ENCODE peak calls at places on chromosomes 6 and 20, in five cellular contexts. B, R, G, S and M are unnamed samples.

GRCh38 chr6:161507375-161507774 is 233.5 kb upstream of the AGPAT4 start:
- DNase-seq in S (no peak), G (no peak), B (no peak), R (no peak), M (no peak)

GRCh38 chr20:46485431-46485830 is 27.9 kb downstream of the ZNF334 start:
- DNase-seq in S (no peak), R (no peak), B (no peak), G (no peak), M (no peak)

GRCh38 chr6:12051861-12052368 is 39.8 kb downstream of the HIVEP1 start:
- DNase-seq in S (peak), G (peak), B (peak), R (no peak), M (no peak)

GRCh38 chr6:21479140-21479539 is 114.4 kb upstream of the SOX4 start:
- DNase-seq in S (no peak), R (no peak), G (no peak), B (peak), M (peak)

GRCh38 chr6:96836579-96837137 is 619 bp downstream of the GPR63 start:
- DNase-seq in G (no peak), B (peak), R (no peak), S (no peak), M (no peak)

GRCh38 chr6:47097092-47097945 is 55.2 kb upstream of the ADGRF1 start:
- DNase-seq in B (peak), R (peak), S (no peak), G (peak), M (peak)

GRCh38 chr6:119633461-119633860 is 283.9 kb upstream of the MAN1A1 start:
- DNase-seq in R (no peak), G (no peak), B (no peak), S (no peak), M (no peak)

GRCh38 chr6:15352884-15353283 is 107.0 kb downstream of the JARID2 start:
- DNase-seq in G (no peak), S (no peak), B (peak), R (no peak), M (no peak)

GRCh38 chr20:23641936-23642751 is 4.4 kb upstream of the CST3 start:
- DNase-seq in S (no peak), G (no peak), B (peak), R (peak), M (no peak)

GRCh38 chr20:1722513-1723050 is 65.0 kb upstream of the SIRPG start:
- DNase-seq in B (no peak), S (no peak), G (no peak), R (no peak), M (no peak)

GRCh38 chr20:25389381-25389857 is 1.2 kb downstream of the ABHD12 start:
- DNase-seq in S (peak), R (no peak), G (no peak), B (peak), M (no peak)

GRCh38 chr20:47389867-47390347 is 33.4 kb upstream of the ZMYND8 start:
- DNase-seq in G (no peak), B (peak), S (no peak), R (peak), M (no peak)

GRCh38 chr6:3749991-3750323 is 1.6 kb downstream of the PXDC1 start:
- DNase-seq in S (no peak), R (no peak), G (no peak), B (peak), M (no peak)

GRCh38 chr6:14228571-14228970 is 111.0 kb downstream of the CD83 start:
- DNase-seq in S (peak), G (peak), R (no peak), B (peak), M (no peak)

GRCh38 chr6:25147191-25147590 is 132.0 kb upstream of the CARMIL1 start:
- DNase-seq in G (no peak), B (no peak), R (no peak), S (no peak), M (no peak)

GRCh38 chr20:50116368-50116999 is 3.5 kb upstream of the UBE2V1 start:
- DNase-seq in S (no peak), G (no peak), B (no peak), R (no peak), M (no peak)

GRCh38 chr6:88048556-88048955 is 915 bp downstream of the SPACA1 start:
- DNase-seq in R (no peak), G (no peak), S (no peak), B (no peak), M (no peak)

GRCh38 chr20:60087563-60088105 is 129.4 kb downstream of the CDH26 start:
- DNase-seq in B (no peak), G (no peak), R (no peak), S (no peak), M (no peak)

GRCh38 chr6:24933266-24933665 is 2.5 kb downstream of the RIPOR2 start:
- DNase-seq in R (no peak), B (no peak), S (no peak), G (peak), M (no peak)

GRCh38 chr6:376823-377571 is 14.6 kb upstream of the IRF4 start:
- DNase-seq in R (no peak), B (no peak), G (no peak), S (no peak), M (no peak)

GRCh38 chr6:9139762-9140161 is 704.4 kb upstream of the SLC35B3 start:
- DNase-seq in S (no peak), R (peak), B (peak), G (no peak), M (no peak)

GRCh38 chr20:54139188-54139587 is 34.6 kb downstream of the CYP24A1 start:
- DNase-seq in R (no peak), G (no peak), S (no peak), B (no peak), M (no peak)

GRCh38 chr20:7496394-7497111 is 443.7 kb downstream of the HAO1 start:
- DNase-seq in R (peak), S (no peak), G (no peak), B (no peak), M (peak)

GRCh38 chr20:17966432-17967312 is 1.9 kb downstream of the SNX5 start:
- DNase-seq in B (peak), G (no peak), S (no peak), R (no peak), M (no peak)

GRCh38 chr20:41905186-41905585 is 287.0 kb upstream of the CHD6 start:
- DNase-seq in G (no peak), B (no peak), R (no peak), S (no peak), M (no peak)

GRCh38 chr20:34522969-34523871 is 7.0 kb downstream of the DYNLRB1 start:
- DNase-seq in B (peak), R (peak), G (peak), S (peak), M (no peak)

GRCh38 chr20:13671500-13672288 is 33.0 kb upstream of the TASP1 start:
- DNase-seq in G (no peak), S (no peak), B (peak), R (no peak), M (no peak)

GRCh38 chr6:114989279-114989964 is 646.6 kb upstream of the HS3ST5 start:
- DNase-seq in G (peak), S (no peak), R (no peak), B (no peak), M (no peak)